ENCODE peak calls at places on chromosomes 2 and 18, in six cellular contexts. Q is thoracic aorta; M is left cardiac atrium; F is T follicular helper cell; R is AG08396; D is stimulated activated CD4-positive, alpha-beta T cell treated with anti-CD3 and anti-CD28 coated beads, Interleukin-2, amount 100 ng/mL, for 48 hours. V is an unnamed sample.

GRCh38 chr2:33153008-33153407 is 206.3 kb downstream of the LTBP1 start:
- DNase-seq in D (no peak), M (no peak), R (peak), Q (no peak), F (no peak), V (no peak)

GRCh38 chr18:48002933-48003365 is 72.5 kb upstream of the SMAD2 start:
- DNase-seq in R (peak), Q (peak), F (no peak), D (no peak), M (peak), V (no peak)

GRCh38 chr2:2751715-2752315 is 420.7 kb upstream of the MYT1L start:
- DNase-seq in D (no peak), M (no peak), R (no peak), F (no peak), Q (no peak), V (no peak)

GRCh38 chr2:149832256-149832655 is 244.7 kb upstream of the MMADHC start:
- DNase-seq in M (no peak), F (no peak), Q (no peak), R (no peak), D (no peak), V (no peak)

GRCh38 chr2:135745545-135745944 is 3.9 kb downstream of the UBXN4 start:
- DNase-seq in Q (no peak), M (no peak), D (no peak), F (no peak), R (peak), V (no peak)

GRCh38 chr2:12934181-12934756 is 217.5 kb downstream of the TRIB2 start:
- DNase-seq in R (no peak), Q (no peak), M (no peak), F (no peak), D (no peak), V (no peak)

GRCh38 chr2:180934911-180935310 is 45.5 kb upstream of the UBE2E3 start:
- DNase-seq in F (no peak), D (no peak), Q (no peak), M (no peak), R (no peak), V (no peak)

GRCh38 chr18:24176727-24177416 is 38.0 kb downstream of the CABYR start:
- DNase-seq in D (peak), M (peak), Q (no peak), R (peak), F (peak), V (no peak)

GRCh38 chr2:65265090-65266045 is 37.7 kb downstream of the ACTR2 start:
- DNase-seq in Q (no peak), D (no peak), M (no peak), R (peak), F (no peak), V (no peak)

GRCh38 chr2:152012697-152013096 is 86.1 kb downstream of the CACNB4 start:
- DNase-seq in F (no peak), Q (no peak), R (no peak), M (no peak), D (no peak), V (no peak)

GRCh38 chr2:205032093-205032551 is 486.8 kb downstream of the PARD3B start:
- DNase-seq in M (no peak), Q (no peak), D (no peak), F (no peak), R (no peak), V (no peak)

GRCh38 chr2:127647242-127648190 is 1.6 kb downstream of the GPR17 start:
- DNase-seq in R (no peak), D (no peak), M (peak), F (no peak), Q (no peak), V (no peak)

GRCh38 chr2:183060500-183061231 is 17.9 kb upstream of the DUSP19 start:
- DNase-seq in M (no peak), F (no peak), D (no peak), Q (no peak), R (no peak), V (no peak)

GRCh38 chr18:48837676-48838075 is 113.1 kb downstream of the SMAD7 start:
- DNase-seq in Q (no peak), F (no peak), D (no peak), R (no peak), M (peak), V (no peak)

GRCh38 chr2:128234613-128235012 is 84.1 kb downstream of the HS6ST1 start:
- DNase-seq in Q (no peak), R (no peak), D (no peak), F (no peak), M (no peak), V (no peak)

GRCh38 chr2:159362816-159363251 is 76.3 kb upstream of the WDSUB1 start:
- DNase-seq in D (no peak), Q (no peak), R (no peak), M (no peak), F (no peak), V (no peak)